ENCODE peak calls at places on chromosomes 3 and 15, in four cellular contexts. A, M, W and Q are unnamed samples.
A peak's percentile ranks its signal among the peaks of the same experiment; 100 is the strongest.

GRCh38 chr3:147890114-147890513 is 480.9 kb downstream of the ZIC1 start:
- DNase-seq in A (no peak), W (no peak), M (no peak), Q (no peak)

GRCh38 chr15:56076651-56077050 is 83.2 kb upstream of the NEDD4 start:
- DNase-seq in A (no peak), W (no peak), M (no peak), Q (no peak)

GRCh38 chr15:75232252-75232813 is 25.8 kb upstream of the GOLGA6C start:
- DNase-seq in M (no peak), W (no peak), A (no peak), Q (no peak)

GRCh38 chr15:68375716-68376220 is 56.2 kb downstream of the ITGA11 start:
- DNase-seq in A (no peak), W (no peak), M (no peak), Q (no peak)

GRCh38 chr15:37016287-37016686 is 84.1 kb downstream of the MEIS2 start:
- DNase-seq in M (no peak), W (no peak), A (no peak), Q (no peak)

GRCh38 chr15:83978588-83978987 is 257.0 kb upstream of the GOLGA6L4 start:
- DNase-seq in W (no peak), A (no peak), M (no peak), Q (no peak)

GRCh38 chr15:77634266-77634962 is 1.7 kb upstream of the LINGO1 start:
- DNase-seq in M (peak; percentile 92), W (peak; percentile 66), A (peak; percentile 66), Q (peak; percentile 87)

GRCh38 chr3:40477671-40478070 is 749 bp downstream of the ZNF619 start:
- DNase-seq in M (no peak), W (no peak), A (no peak), Q (no peak)

GRCh38 chr3:176439729-176440128 is 757.6 kb downstream of the TBL1XR1 start:
- DNase-seq in A (no peak), M (no peak), W (no peak), Q (no peak)

GRCh38 chr3:61669676-61670299 is 108.4 kb downstream of the PTPRG start:
- DNase-seq in M (no peak), W (no peak), A (no peak), Q (no peak)

GRCh38 chr3:42936157-42936981 is 30.4 kb downstream of the ZNF662 start:
- DNase-seq in W (no peak), A (no peak), M (no peak), Q (no peak)

GRCh38 chr15:46872591-46872990 is 844.7 kb upstream of the SEMA6D start:
- DNase-seq in A (no peak), W (no peak), M (no peak), Q (no peak)

GRCh38 chr3:157445897-157446296 is 9.2 kb downstream of the PTX3 start:
- DNase-seq in A (no peak), M (no peak), W (no peak), Q (no peak)

GRCh38 chr3:183369117-183369516 is 59.3 kb downstream of the MCF2L2 start:
- DNase-seq in M (no peak), W (no peak), A (no peak), Q (no peak)

GRCh38 chr15:80508783-80509182 is 104.6 kb downstream of the ARNT2 start:
- DNase-seq in M (no peak), A (no peak), W (no peak), Q (no peak)

GRCh38 chr3:193572426-193572908 is 17.8 kb upstream of the ATP13A4 start:
- DNase-seq in W (peak; percentile 44), M (peak; percentile 65), A (peak; percentile 50), Q (peak; percentile 41)

GRCh38 chr3:134367412-134367811 is 6.8 kb downstream of the AMOTL2 start:
- DNase-seq in W (no peak), A (no peak), M (no peak), Q (no peak)

GRCh38 chr15:78129098-78130011 is 1.9 kb downstream of the CIB2 start:
- DNase-seq in A (no peak), M (no peak), W (no peak), Q (no peak)

GRCh38 chr15:62624541-62625399 is 417.8 kb upstream of the TPM1 start:
- DNase-seq in A (peak; percentile 4), W (no peak), M (no peak), Q (no peak)

GRCh38 chr15:50144342-50145120 is 25.5 kb upstream of the ATP8B4 start:
- DNase-seq in M (no peak), A (no peak), W (no peak), Q (no peak)

GRCh38 chr3:48558446-48559134 is 2.0 kb upstream of the PFKFB4 start:
- DNase-seq in A (no peak), M (no peak), W (no peak), Q (no peak)

GRCh38 chr15:81069356-81069755 is 64.7 kb upstream of the CFAP161 start:
- DNase-seq in A (no peak), W (no peak), M (no peak), Q (no peak)

GRCh38 chr15:82648257-82649103 is 1.3 kb upstream of the CPEB1 start:
- DNase-seq in W (no peak), A (no peak), M (peak; percentile 58), Q (no peak)

GRCh38 chr3:115525726-115526125 is 97.6 kb upstream of the GAP43 start:
- DNase-seq in M (no peak), W (no peak), A (no peak), Q (no peak)

GRCh38 chr3:192892981-192893827 is 24.5 kb downstream of the MB21D2 start:
- DNase-seq in W (peak; percentile 23), A (peak; percentile 71), M (peak; percentile 30), Q (no peak)

GRCh38 chr15:77992356-77993222 is 84.9 kb downstream of the TBC1D2B start:
- DNase-seq in M (no peak), A (no peak), W (no peak), Q (no peak)